ENCODE peak calls at places on chromosomes 3 and 15, in five cellular contexts. One of them, this sample, is unnamed.
A peak's percentile ranks its signal among the peaks of the same experiment; 100 is the strongest.

GRCh38 chr3:122008166-122008565 is 13.9 kb downstream of the ILDR1 start:
- DNase-seq in mammary epithelial cell: no peak
- DNase-seq in HFFc6: no peak
- DNase-seq in RWPE1: no peak
- DNase-seq in GM10248: no peak
- DNase-seq in this sample: no peak

GRCh38 chr3:128324911-128325592 is 141.6 kb downstream of the DNAJB8 start:
- DNase-seq in HFFc6: no peak
- DNase-seq in GM10248: no peak
- DNase-seq in mammary epithelial cell: no peak
- DNase-seq in RWPE1: no peak
- DNase-seq in this sample: no peak

GRCh38 chr3:137035631-137036030 is 77.8 kb downstream of the IL20RB start:
- DNase-seq in GM10248: no peak
- DNase-seq in mammary epithelial cell: no peak
- DNase-seq in RWPE1: no peak
- DNase-seq in HFFc6: no peak
- DNase-seq in this sample: no peak

GRCh38 chr15:70397816-70398215 is 300.1 kb upstream of the TLE3 start:
- DNase-seq in mammary epithelial cell: no peak
- DNase-seq in GM10248: no peak
- DNase-seq in HFFc6: no peak
- DNase-seq in RWPE1: no peak
- DNase-seq in this sample: no peak

GRCh38 chr15:37586976-37587375 is 347.5 kb upstream of the TMCO5A start:
- DNase-seq in mammary epithelial cell: peak; percentile 1
- DNase-seq in GM10248: no peak
- DNase-seq in HFFc6: no peak
- DNase-seq in RWPE1: no peak
- DNase-seq in this sample: no peak

GRCh38 chr3:167989999-167990398 is 105.7 kb downstream of the GOLIM4 start:
- DNase-seq in HFFc6: no peak
- DNase-seq in RWPE1: no peak
- DNase-seq in mammary epithelial cell: no peak
- DNase-seq in GM10248: no peak
- DNase-seq in this sample: no peak

GRCh38 chr3:181723568-181724431 is 12.1 kb downstream of the SOX2 start:
- DNase-seq in RWPE1: no peak
- DNase-seq in mammary epithelial cell: no peak
- DNase-seq in GM10248: no peak
- DNase-seq in HFFc6: no peak
- DNase-seq in this sample: no peak

GRCh38 chr3:4550957-4551754 is 58.0 kb downstream of the ITPR1 start:
- DNase-seq in mammary epithelial cell: no peak
- DNase-seq in RWPE1: no peak
- DNase-seq in GM10248: no peak
- DNase-seq in HFFc6: no peak
- DNase-seq in this sample: no peak

GRCh38 chr3:27022096-27022761 is 347.0 kb downstream of the NEK10 start:
- DNase-seq in HFFc6: no peak
- DNase-seq in RWPE1: no peak
- DNase-seq in GM10248: no peak
- DNase-seq in mammary epithelial cell: no peak
- DNase-seq in this sample: no peak

GRCh38 chr15:26838742-26839460 is 28.0 kb upstream of the GABRA5 start:
- DNase-seq in HFFc6: no peak
- DNase-seq in mammary epithelial cell: no peak
- DNase-seq in GM10248: no peak
- DNase-seq in RWPE1: no peak
- DNase-seq in this sample: no peak

DNA sequence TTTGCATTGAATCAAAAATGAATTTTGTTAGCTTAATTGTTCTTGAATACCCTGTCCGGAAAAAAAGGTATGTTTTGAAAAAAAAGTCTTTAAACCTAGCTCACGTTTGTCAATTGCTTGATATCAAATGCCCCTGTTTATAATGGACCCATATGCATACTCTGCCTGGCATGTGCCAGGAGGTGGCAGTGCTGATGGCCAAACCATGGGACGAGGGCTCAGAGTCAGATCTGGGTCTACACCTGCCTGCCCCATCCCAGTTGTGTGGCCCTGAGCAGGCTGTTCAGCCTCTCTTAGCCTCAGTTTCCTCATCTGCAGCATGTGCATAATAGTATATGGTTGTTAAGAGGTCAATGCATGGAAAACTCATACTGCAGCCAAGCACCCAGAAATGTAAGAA is 38.8 kb downstream of the PRKCD start:
- DNase-seq in mammary epithelial cell: no peak
- DNase-seq in RWPE1: no peak
- DNase-seq in HFFc6: no peak
- DNase-seq in GM10248: no peak
- DNase-seq in this sample: no peak
- TF ChIP-seq CTCF in mammary epithelial cell: peak; percentile 19
- TF ChIP-seq CTCF in RWPE1: no peak
- TF ChIP-seq CTCF in HFFc6: peak; percentile 33
- TF ChIP-seq CTCF in GM10248: peak; percentile 1
- TF ChIP-seq CTCF in this sample: no peak

GRCh38 chr3:170499562-170500156 is 81.0 kb downstream of the CLDN11 start:
- DNase-seq in HFFc6: peak; percentile 68
- DNase-seq in GM10248: peak; percentile 35
- DNase-seq in mammary epithelial cell: peak; percentile 41
- DNase-seq in RWPE1: peak; percentile 53
- DNase-seq in this sample: peak; percentile 49
- TF ChIP-seq CTCF in HFFc6: peak; percentile 81
- TF ChIP-seq CTCF in GM10248: peak; percentile 51
- TF ChIP-seq CTCF in mammary epithelial cell: peak; percentile 80
- TF ChIP-seq CTCF in RWPE1: peak; percentile 56
- TF ChIP-seq CTCF in this sample: peak; percentile 62

GRCh38 chr3:151085227-151085888 is at the start of gene MED12L:
- DNase-seq in HFFc6: peak; percentile 45
- DNase-seq in mammary epithelial cell: peak; percentile 65
- DNase-seq in RWPE1: peak; percentile 75
- DNase-seq in GM10248: peak; percentile 90
- DNase-seq in this sample: peak; percentile 89
- TF ChIP-seq CTCF in HFFc6: peak; percentile 23
- TF ChIP-seq CTCF in mammary epithelial cell: no peak
- TF ChIP-seq CTCF in RWPE1: no peak
- TF ChIP-seq CTCF in GM10248: no peak
- TF ChIP-seq CTCF in this sample: peak; percentile 24

DNA sequence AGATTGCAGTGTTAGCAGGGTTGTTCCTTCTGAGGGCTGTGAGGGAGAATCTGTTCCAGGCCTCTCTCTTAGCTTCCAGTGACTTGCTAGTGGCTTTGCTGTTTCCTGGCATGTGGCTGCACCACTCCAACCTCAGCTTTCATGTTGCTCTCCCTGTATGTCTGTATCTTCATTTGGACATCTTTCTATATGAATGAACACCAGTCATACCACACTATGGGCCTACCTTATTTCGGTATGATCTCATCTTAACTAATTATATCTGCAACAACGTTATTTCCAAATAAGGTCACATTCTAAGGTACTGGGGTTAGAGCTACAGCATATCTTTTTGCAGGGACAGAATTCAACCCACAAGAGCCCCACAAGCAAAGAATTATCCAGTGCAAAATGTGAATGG is 356.7 kb upstream of the UMPS start:
- DNase-seq in GM10248: peak; percentile 32
- DNase-seq in mammary epithelial cell: no peak
- DNase-seq in HFFc6: no peak
- DNase-seq in RWPE1: no peak
- DNase-seq in this sample: peak; percentile 67
- TF ChIP-seq CTCF in GM10248: no peak
- TF ChIP-seq CTCF in mammary epithelial cell: no peak
- TF ChIP-seq CTCF in HFFc6: no peak
- TF ChIP-seq CTCF in RWPE1: no peak
- TF ChIP-seq CTCF in this sample: no peak

DNA sequence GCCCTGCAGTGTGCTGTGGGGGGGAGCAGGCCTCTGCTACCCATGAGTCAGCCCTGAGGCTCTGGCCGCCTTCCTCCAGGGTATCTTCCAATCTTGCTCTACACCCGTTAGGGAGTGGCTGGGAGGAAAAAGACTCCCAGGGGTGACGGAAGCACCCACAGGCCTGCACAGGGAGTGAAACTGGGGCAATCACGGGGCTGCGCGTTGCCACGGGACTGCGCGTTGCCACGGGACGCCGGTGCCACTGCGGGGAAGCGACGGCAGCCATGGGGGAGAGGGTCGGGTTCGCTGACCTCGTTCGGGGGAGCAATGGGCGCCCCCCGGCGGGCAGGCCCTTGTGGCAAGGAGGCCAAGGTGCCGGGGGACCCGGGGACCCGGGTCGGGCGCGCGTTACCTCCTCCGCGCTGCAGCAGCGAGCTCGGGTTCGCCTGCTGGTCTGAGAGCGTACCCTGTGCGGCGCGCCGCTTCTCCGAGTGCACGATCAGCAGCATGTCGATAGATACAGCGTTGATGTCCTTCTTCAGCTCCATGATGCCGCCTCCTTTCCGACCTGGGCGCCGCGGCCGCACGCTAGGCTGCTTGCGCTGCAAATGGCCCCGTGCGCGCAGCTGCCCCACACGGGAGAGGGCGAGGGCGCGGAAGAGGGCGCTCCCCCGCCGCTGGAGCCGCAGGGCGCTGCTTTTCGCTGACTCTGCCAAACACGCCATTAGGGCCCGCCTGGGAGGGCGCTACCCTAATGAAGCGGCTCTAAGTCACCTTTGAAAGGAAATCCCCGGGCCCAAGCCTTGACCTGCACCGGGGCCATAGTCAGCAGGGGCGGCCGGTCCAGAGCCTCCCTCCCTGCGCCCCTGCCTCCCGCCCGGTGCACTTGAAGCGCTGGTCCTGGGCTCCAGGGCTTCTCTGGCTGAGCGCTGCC is at the start of gene KY:
- DNase-seq in RWPE1: no peak
- DNase-seq in HFFc6: no peak
- DNase-seq in mammary epithelial cell: peak; percentile 22
- DNase-seq in GM10248: peak; percentile 21
- DNase-seq in this sample: peak; percentile 80
- TF ChIP-seq CTCF in RWPE1: no peak
- TF ChIP-seq CTCF in HFFc6: peak; percentile 42
- TF ChIP-seq CTCF in mammary epithelial cell: peak; percentile 37
- TF ChIP-seq CTCF in GM10248: no peak
- TF ChIP-seq CTCF in this sample: peak; percentile 35

GRCh38 chr15:84819291-84819768 is 2.2 kb downstream of the ALPK3 start:
- DNase-seq in mammary epithelial cell: no peak
- DNase-seq in GM10248: no peak
- DNase-seq in RWPE1: no peak
- DNase-seq in HFFc6: no peak
- DNase-seq in this sample: no peak
- TF ChIP-seq CTCF in mammary epithelial cell: no peak
- TF ChIP-seq CTCF in GM10248: no peak
- TF ChIP-seq CTCF in RWPE1: no peak
- TF ChIP-seq CTCF in HFFc6: peak; percentile 15
- TF ChIP-seq CTCF in this sample: no peak

GRCh38 chr3:126259411-126260391 is 79.3 kb upstream of the ALDH1L1 start:
- DNase-seq in RWPE1: no peak
- DNase-seq in mammary epithelial cell: no peak
- DNase-seq in HFFc6: no peak
- DNase-seq in GM10248: no peak
- DNase-seq in this sample: no peak
- TF ChIP-seq CTCF in RWPE1: no peak
- TF ChIP-seq CTCF in mammary epithelial cell: peak; percentile 57
- TF ChIP-seq CTCF in HFFc6: peak; percentile 79
- TF ChIP-seq CTCF in GM10248: peak; percentile 32
- TF ChIP-seq CTCF in this sample: peak; percentile 42

GRCh38 chr3:11655188-11655928 is 11.6 kb upstream of the VGLL4 start:
- DNase-seq in GM10248: peak; percentile 29
- DNase-seq in HFFc6: no peak
- DNase-seq in mammary epithelial cell: no peak
- DNase-seq in RWPE1: no peak
- DNase-seq in this sample: no peak
- TF ChIP-seq CTCF in GM10248: no peak
- TF ChIP-seq CTCF in HFFc6: peak; percentile 67
- TF ChIP-seq CTCF in mammary epithelial cell: peak; percentile 20
- TF ChIP-seq CTCF in RWPE1: no peak
- TF ChIP-seq CTCF in this sample: peak; percentile 19

This sample was measured in MM.1S.